ENCODE peak calls at places on chromosomes 13 and 19, in four cellular contexts. One of them, this sample, is unnamed. For H3K4me1, the result is how much of the 10 kb centered on the place peaks cover.

GRCh38 chr13:63944896-63945295 is 2529.2 kb upstream of the PCDH20 start:
- DNase-seq in neuronal stem cell: no peak
- DNase-seq in A673: peak
- DNase-seq in breast epithelium: no peak
- DNase-seq in this sample: no peak

GRCh38 chr19:41445575-41445974 is 2.6 kb downstream of the ERICH4 start:
- DNase-seq in A673: no peak
- DNase-seq in neuronal stem cell: no peak
- DNase-seq in breast epithelium: peak
- DNase-seq in this sample: no peak

GRCh38 chr19:58368561-58369360 is 6.2 kb upstream of the ZNF497 start:
- DNase-seq in neuronal stem cell: no peak
- DNase-seq in breast epithelium: no peak
- DNase-seq in A673: no peak
- DNase-seq in this sample: no peak

GRCh38 chr13:24281188-24282008 is 28.0 kb upstream of the C1QTNF9 start:
- DNase-seq in neuronal stem cell: no peak
- DNase-seq in A673: no peak
- DNase-seq in breast epithelium: no peak
- DNase-seq in this sample: no peak

GRCh38 chr19:3501780-3502179 is 1.3 kb upstream of the DOHH start:
- DNase-seq in A673: no peak
- DNase-seq in neuronal stem cell: no peak
- DNase-seq in breast epithelium: no peak
- DNase-seq in this sample: no peak

GRCh38 chr13:80030491-80030890 is 310.4 kb downstream of the SPRY2 start:
- DNase-seq in breast epithelium: no peak
- DNase-seq in neuronal stem cell: no peak
- DNase-seq in A673: peak
- DNase-seq in this sample: peak

GRCh38 chr19:41433171-41433570 is 6.0 kb upstream of the B3GNT8 start:
- DNase-seq in neuronal stem cell: no peak
- DNase-seq in A673: no peak
- DNase-seq in breast epithelium: no peak
- DNase-seq in this sample: no peak

GRCh38 chr19:13015361-13016231 is 20.3 kb downstream of the NFIX start:
- DNase-seq in breast epithelium: no peak
- DNase-seq in neuronal stem cell: no peak
- DNase-seq in A673: peak
- DNase-seq in this sample: peak

GRCh38 chr19:10516671-10517286 is 468 bp downstream of the S1PR5 start:
- DNase-seq in breast epithelium: no peak
- DNase-seq in A673: no peak
- DNase-seq in neuronal stem cell: no peak
- DNase-seq in this sample: no peak

GRCh38 chr13:24043590-24044350 is 116.8 kb upstream of the SPATA13 start:
- DNase-seq in breast epithelium: no peak
- DNase-seq in neuronal stem cell: no peak
- DNase-seq in A673: no peak
- DNase-seq in this sample: no peak

GRCh38 chr13:98819382-98819781 is 66.9 kb upstream of the SLC15A1 start:
- DNase-seq in neuronal stem cell: no peak
- DNase-seq in A673: no peak
- DNase-seq in breast epithelium: no peak
- DNase-seq in this sample: no peak

GRCh38 chr19:19140476-19140875 is 2.2 kb upstream of the TMEM161A start:
- DNase-seq in breast epithelium: no peak
- DNase-seq in neuronal stem cell: no peak
- DNase-seq in A673: no peak
- DNase-seq in this sample: no peak

GRCh38 chr19:17718988-17719711 is at the start of gene MAP1S:
- DNase-seq in A673: peak
- DNase-seq in breast epithelium: no peak
- DNase-seq in neuronal stem cell: peak
- DNase-seq in this sample: peak

GRCh38 chr19:10112895-10113591 is 1.6 kb downstream of the P2RY11 start:
- DNase-seq in A673: peak
- DNase-seq in breast epithelium: no peak
- DNase-seq in neuronal stem cell: no peak
- DNase-seq in this sample: peak

GRCh38 chr13:50513528-50513863 is 330.0 kb downstream of the DLEU7 start:
- DNase-seq in breast epithelium: no peak
- DNase-seq in neuronal stem cell: no peak
- DNase-seq in A673: no peak
- DNase-seq in this sample: no peak

GRCh38 chr19:48308695-48309586 is 16.4 kb upstream of the EMP3 start:
- DNase-seq in neuronal stem cell: no peak
- DNase-seq in A673: no peak
- DNase-seq in breast epithelium: no peak
- DNase-seq in this sample: peak

GRCh38 chr19:57004418-57004817 is 115.4 kb upstream of the USP29 start:
- DNase-seq in A673: no peak
- DNase-seq in neuronal stem cell: no peak
- DNase-seq in breast epithelium: no peak
- DNase-seq in this sample: no peak
- H3K4me3 ChIP-seq in A673: no peak
- H3K4me3 ChIP-seq in neuronal stem cell: no peak
- H3K4me3 ChIP-seq in breast epithelium: no peak
- H3K4me3 ChIP-seq in this sample: no peak

GRCh38 chr13:45280751-45281634 is 60.0 kb downstream of the TPT1 start:
- DNase-seq in neuronal stem cell: peak
- DNase-seq in breast epithelium: peak
- DNase-seq in A673: peak
- DNase-seq in this sample: peak
- H3K27ac ChIP-seq in neuronal stem cell: no peak
- H3K27ac ChIP-seq in breast epithelium: no peak
- H3K27ac ChIP-seq in A673: no peak
- H3K27ac ChIP-seq in this sample: no peak

DNA sequence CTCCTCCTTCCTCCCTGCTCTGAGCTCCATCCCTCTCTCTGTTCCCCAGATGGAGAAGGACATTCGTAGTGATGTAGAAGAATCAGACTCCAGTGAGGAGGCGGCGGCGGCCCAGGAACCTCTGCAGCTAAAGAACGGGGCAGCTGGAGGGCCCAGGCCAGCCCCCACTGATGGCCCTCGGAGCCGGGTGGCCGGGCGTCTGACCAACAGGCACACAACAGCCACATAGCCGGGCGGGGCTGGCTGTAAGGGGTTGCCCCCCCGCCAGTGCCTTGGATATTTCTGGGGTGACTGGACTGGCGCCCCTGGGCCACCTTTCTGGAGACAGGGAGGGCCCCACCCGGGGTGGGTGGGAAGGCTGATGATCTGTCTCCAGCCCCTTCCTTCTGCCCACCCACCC is 46.3 kb downstream of the CD320 start:
- DNase-seq in A673: no peak
- DNase-seq in neuronal stem cell: no peak
- DNase-seq in breast epithelium: peak
- DNase-seq in this sample: no peak
- H3K4me1 ChIP-seq in A673: under half
- H3K4me1 ChIP-seq in neuronal stem cell: under half
- H3K4me1 ChIP-seq in breast epithelium: under half
- H3K4me1 ChIP-seq in this sample: under half

GRCh38 chr19:45403272-45403671 is 1.6 kb downstream of the PPP1R13L start:
- DNase-seq in breast epithelium: no peak
- DNase-seq in neuronal stem cell: no peak
- DNase-seq in A673: no peak
- DNase-seq in this sample: no peak
- H3K4me3 ChIP-seq in breast epithelium: no peak
- H3K4me3 ChIP-seq in neuronal stem cell: no peak
- H3K4me3 ChIP-seq in A673: no peak
- H3K4me3 ChIP-seq in this sample: no peak

DNA sequence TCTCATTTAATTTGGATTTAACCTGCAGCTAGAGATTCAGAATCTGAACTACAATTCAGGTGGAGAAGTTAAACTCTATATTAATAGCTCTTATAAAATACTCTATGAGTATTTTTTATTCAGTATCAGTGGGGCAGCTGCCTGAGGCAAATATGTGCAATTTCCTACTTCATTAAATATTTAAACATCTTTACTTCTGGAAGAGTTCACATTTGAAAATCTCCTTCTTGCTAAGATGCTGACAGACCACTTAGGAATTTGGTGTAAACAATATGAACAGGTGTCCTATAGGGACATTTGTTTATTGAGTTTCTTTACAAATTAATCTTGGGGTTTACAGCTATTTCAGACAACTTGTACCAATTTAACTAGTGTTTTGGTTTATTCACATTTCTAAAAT is 20.4 kb downstream of the STARD13 start:
- DNase-seq in neuronal stem cell: no peak
- DNase-seq in breast epithelium: no peak
- DNase-seq in A673: no peak
- DNase-seq in this sample: no peak
- H3K27ac ChIP-seq in neuronal stem cell: no peak
- H3K27ac ChIP-seq in breast epithelium: no peak
- H3K27ac ChIP-seq in A673: no peak
- H3K27ac ChIP-seq in this sample: no peak

DNA sequence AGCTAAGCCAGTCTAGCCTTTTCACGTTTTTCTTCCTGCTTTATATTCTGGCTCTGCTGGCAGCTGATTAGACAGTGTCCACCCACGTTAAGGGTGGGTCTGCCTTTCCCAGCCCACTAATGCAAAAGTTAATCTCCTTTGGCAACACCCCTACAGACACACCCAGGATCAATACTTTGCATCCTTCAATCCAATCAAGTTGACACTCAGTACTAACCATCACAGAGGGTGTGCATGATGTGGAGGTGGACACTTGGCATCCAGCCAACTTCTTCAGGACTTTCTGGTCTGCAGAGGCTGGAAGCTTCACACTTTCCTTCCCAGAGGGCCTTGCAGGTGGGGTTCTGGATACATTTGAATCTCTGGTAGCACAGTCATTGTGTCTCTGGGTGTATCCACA is 18.9 kb upstream of the IGFL1 start:
- DNase-seq in A673: no peak
- DNase-seq in breast epithelium: no peak
- DNase-seq in neuronal stem cell: no peak
- DNase-seq in this sample: no peak
- H3K4me1 ChIP-seq in A673: under half
- H3K4me1 ChIP-seq in breast epithelium: under half
- H3K4me1 ChIP-seq in neuronal stem cell: under half
- H3K4me1 ChIP-seq in this sample: under half

GRCh38 chr13:109748677-109749076 is 37.7 kb downstream of the IRS2 start:
- DNase-seq in neuronal stem cell: no peak
- DNase-seq in A673: no peak
- DNase-seq in breast epithelium: no peak
- DNase-seq in this sample: no peak
- H3K4me3 ChIP-seq in neuronal stem cell: no peak
- H3K4me3 ChIP-seq in A673: no peak
- H3K4me3 ChIP-seq in breast epithelium: no peak
- H3K4me3 ChIP-seq in this sample: no peak

This sample was measured in neural progenitor cell.